ENCODE peak calls at places on chromosomes 7 and 10, in six cellular contexts. H is A549, R is cardiac muscle cell, S is right lobe of liver, Y is gastrocnemius medialis, K is RWPE1. Z is an unnamed sample.

GRCh38 chr10:62264126-62264525 is 4.5 kb downstream of the RTKN2 start:
- DNase-seq in H (no peak), R (no peak), S (no peak), Y (no peak), K (no peak), Z (no peak)

GRCh38 chr10:128237710-128238109 is 111.5 kb upstream of the MKI67 start:
- DNase-seq in H (no peak), R (no peak), S (no peak), Y (no peak), K (no peak), Z (no peak)

GRCh38 chr10:121378402-121378801 is 219.8 kb downstream of the FGFR2 start:
- DNase-seq in H (no peak), R (no peak), S (no peak), Y (no peak), K (no peak), Z (no peak)

GRCh38 chr7:74598558-74598957 is 59.0 kb upstream of the GTF2I start:
- DNase-seq in H (no peak), R (no peak), S (no peak), Y (no peak), K (no peak), Z (no peak)

GRCh38 chr10:114100848-114101741 is 57.4 kb downstream of the ADRB1 start:
- DNase-seq in H (no peak), R (peak; percentile 72), S (no peak), Y (no peak), K (no peak), Z (peak; percentile 42)

GRCh38 chr7:38703093-38703492 is 71.9 kb upstream of the AMPH start:
- DNase-seq in H (no peak), R (no peak), S (no peak), Y (no peak), K (no peak), Z (no peak)

GRCh38 chr7:98848918-98849317 is 20.9 kb downstream of the TMEM130 start:
- DNase-seq in H (no peak), R (no peak), S (no peak), Y (no peak), K (no peak), Z (no peak)

GRCh38 chr10:4498763-4499251 is 327.2 kb upstream of the AKR1E2 start:
- DNase-seq in H (no peak), R (peak; percentile 84), S (no peak), Y (peak; percentile 11), K (no peak), Z (no peak)

GRCh38 chr7:158734861-158735260 is 30.3 kb upstream of the NCAPG2 start:
- DNase-seq in H (no peak), R (peak; percentile 64), S (no peak), Y (no peak), K (peak; percentile 34), Z (no peak)

GRCh38 chr7:132440126-132440525 is 136.1 kb downstream of the PLXNA4 start:
- DNase-seq in H (no peak), R (no peak), S (no peak), Y (no peak), K (no peak), Z (no peak)

GRCh38 chr7:7639847-7640220 is 718 bp upstream of the UMAD1 start:
- DNase-seq in H (peak; percentile 29), R (peak; percentile 24), S (no peak), Y (no peak), K (peak; percentile 23), Z (no peak)

GRCh38 chr7:1193593-1194424 is 33.8 kb upstream of the ZFAND2A start:
- DNase-seq in H (peak; percentile 69), R (peak; percentile 54), S (peak; percentile 70), Y (no peak), K (peak; percentile 72), Z (no peak)

GRCh38 chr10:99370993-99371392 is 41.8 kb downstream of the CNNM1 start:
- DNase-seq in H (peak; percentile 69), R (peak; percentile 25), S (no peak), Y (no peak), K (peak; percentile 33), Z (no peak)

GRCh38 chr7:732094-732541 is 5.0 kb upstream of the PRKAR1B start:
- DNase-seq in H (peak; percentile 47), R (no peak), S (peak; percentile 79), Y (peak; percentile 56), K (peak; percentile 45), Z (peak; percentile 83)

GRCh38 chr10:80459047-80459865 is 5.1 kb downstream of the TSPAN14 start:
- DNase-seq in H (no peak), R (peak; percentile 77), S (peak; percentile 70), Y (peak; percentile 20), K (peak; percentile 79), Z (peak; percentile 88)

GRCh38 chr7:41110186-41110585 is 592.7 kb downstream of the INHBA start:
- DNase-seq in H (no peak), R (no peak), S (no peak), Y (no peak), K (peak; percentile 82), Z (no peak)

GRCh38 chr10:20202337-20202736 is 386.1 kb downstream of the PLXDC2 start:
- DNase-seq in H (no peak), R (no peak), S (no peak), Y (no peak), K (no peak), Z (no peak)

GRCh38 chr7:139701908-139702307 is 75.9 kb downstream of the HIPK2 start:
- DNase-seq in H (no peak), R (no peak), S (no peak), Y (no peak), K (no peak), Z (no peak)

GRCh38 chr7:27619492-27619891 is 43.2 kb downstream of the HIBADH start:
- DNase-seq in H (no peak), R (no peak), S (no peak), Y (no peak), K (no peak), Z (no peak)

GRCh38 chr10:71752391-71753090 is 20.8 kb downstream of the VSIR start:
- DNase-seq in H (no peak), R (no peak), S (no peak), Y (no peak), K (no peak), Z (no peak)

GRCh38 chr7:100469227-100470044 is 5.4 kb upstream of the SPACDR start:
- DNase-seq in H (peak; percentile 72), R (peak; percentile 82), S (peak; percentile 88), Y (peak; percentile 67), K (peak; percentile 85), Z (peak; percentile 98)

GRCh38 chr7:27066148-27066547 is 29.7 kb downstream of the HOXA1 start:
- DNase-seq in H (no peak), R (no peak), S (no peak), Y (no peak), K (peak; percentile 71), Z (no peak)

DNA sequence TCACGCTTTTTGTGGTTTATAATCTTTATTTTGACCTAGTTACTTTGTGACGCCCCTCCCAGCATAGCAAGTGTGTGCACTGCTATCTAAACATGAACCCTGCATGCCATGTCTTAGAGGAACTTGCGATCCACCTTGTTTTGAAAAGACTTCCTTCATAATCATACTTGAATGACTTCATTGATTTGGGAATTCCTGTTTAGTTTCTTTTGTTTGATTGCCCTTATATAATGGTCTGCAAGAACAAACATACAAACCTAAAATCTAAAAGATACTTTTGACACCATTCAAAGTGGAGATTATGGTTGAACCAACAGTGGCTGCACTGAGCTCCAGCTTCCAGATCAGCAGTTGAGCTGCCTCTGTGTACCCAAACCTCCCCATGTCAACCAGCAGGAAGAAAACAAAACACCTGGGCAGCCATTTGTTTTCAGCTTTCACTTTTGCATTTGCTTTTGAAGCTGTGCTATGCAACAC is 132.6 kb downstream of the CELF2 start:
- DNase-seq in H (no peak), R (no peak), S (no peak), Y (no peak), K (no peak), Z (no peak)
- H3K27ac ChIP-seq in H (no peak overlapping the region), R (no peak overlapping the region), S (no peak overlapping the region), Y (no peak overlapping the region), K (no peak overlapping the region), Z (peak overlapping the region; percentile 62)

DNA sequence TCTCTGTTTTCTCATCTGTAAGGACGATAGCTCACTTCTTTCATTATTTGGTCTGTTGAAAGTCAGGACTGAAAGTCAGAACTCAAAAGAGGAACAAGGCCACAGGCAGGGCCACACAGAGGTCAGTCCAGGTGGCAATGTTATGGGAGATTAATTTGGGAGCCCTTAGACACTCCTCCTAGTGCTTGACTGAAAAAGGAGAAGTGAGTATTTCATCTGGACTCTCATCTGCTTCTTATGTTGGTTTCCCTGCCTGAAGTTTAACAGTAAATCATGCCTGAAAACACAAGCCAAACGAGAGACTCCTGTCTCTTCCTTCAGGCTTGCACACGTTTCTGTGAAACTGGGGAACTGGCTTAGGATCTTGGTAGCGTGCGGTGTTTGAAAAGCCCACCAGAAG is 248.5 kb downstream of the BUB3 start:
- DNase-seq in H (no peak), R (no peak), S (no peak), Y (no peak), K (no peak), Z (no peak)
- H3K27ac ChIP-seq in H (no peak overlapping the region), R (no peak overlapping the region), S (no peak overlapping the region), Y (no peak overlapping the region), K (no peak overlapping the region), Z (no peak overlapping the region)

GRCh38 chr7:157682064-157682945 is 345.5 kb downstream of the DNAJB6 start:
- DNase-seq in H (no peak), R (no peak), S (no peak), Y (no peak), K (no peak), Z (no peak)

GRCh38 chr7:157676456-157677255 is 339.9 kb downstream of the DNAJB6 start:
- DNase-seq in H (no peak), R (no peak), S (no peak), Y (no peak), K (no peak), Z (peak; percentile 65)

GRCh38 chr7:157678503-157678902 is 341.7 kb downstream of the DNAJB6 start:
- DNase-seq in H (no peak), R (no peak), S (no peak), Y (no peak), K (no peak), Z (no peak)

GRCh38 chr7:157682946-157683239 is 346.1 kb downstream of the DNAJB6 start:
- DNase-seq in H (no peak), R (no peak), S (no peak), Y (no peak), K (no peak), Z (no peak)

GRCh38 chr7:157679607-157680006 is 342.8 kb downstream of the DNAJB6 start:
- DNase-seq in H (no peak), R (no peak), S (no peak), Y (no peak), K (no peak), Z (no peak)
- H3K27ac ChIP-seq in H (no peak overlapping the region), R (no peak overlapping the region), S (no peak overlapping the region), Y (no peak overlapping the region), K (no peak overlapping the region), Z (no peak overlapping the region)

GRCh38 chr10:87866575-87866974 is 3.1 kb downstream of the PTEN start:
- DNase-seq in H (no peak), R (no peak), S (no peak), Y (no peak), K (no peak), Z (no peak)
- H3K27ac ChIP-seq in H (peak overlapping the region; percentile 20), R (peak overlapping the region; percentile 96), S (peak overlapping the region; percentile 93), Y (peak overlapping the region; percentile 91), K (no peak overlapping the region), Z (peak overlapping the region; percentile 97)

Z was measured in left lung.